ENCODE peak calls at places on chromosomes 5 and 9, in eight cellular contexts. One of them, this sample, is unnamed.

GRCh38 chr5:151596839-151597539 is 5.9 kb upstream of the FAT2 start:
- DNase-seq in colonic mucosa: no peak
- DNase-seq in PC-3: no peak
- DNase-seq in SK-N-SH: no peak
- DNase-seq in epithelial cell of esophagus: no peak
- DNase-seq in suprapubic skin: no peak
- DNase-seq in NT2/D1: no peak
- DNase-seq in Caco-2: peak
- DNase-seq in this sample: peak

GRCh38 chr5:179819296-179820126 is 1.2 kb upstream of the SQSTM1 start:
- DNase-seq in colonic mucosa: peak
- DNase-seq in PC-3: peak
- DNase-seq in SK-N-SH: peak
- DNase-seq in epithelial cell of esophagus: peak
- DNase-seq in suprapubic skin: no peak
- DNase-seq in NT2/D1: no peak
- DNase-seq in Caco-2: peak
- DNase-seq in this sample: peak

GRCh38 chr5:146447734-146448380 is 724 bp downstream of the TCERG1 start:
- DNase-seq in colonic mucosa: peak
- DNase-seq in PC-3: peak
- DNase-seq in SK-N-SH: no peak
- DNase-seq in epithelial cell of esophagus: peak
- DNase-seq in suprapubic skin: no peak
- DNase-seq in NT2/D1: no peak
- DNase-seq in Caco-2: peak
- DNase-seq in this sample: peak

GRCh38 chr5:118336468-118336867 is 651.9 kb downstream of the DTWD2 start:
- DNase-seq in colonic mucosa: no peak
- DNase-seq in PC-3: no peak
- DNase-seq in SK-N-SH: no peak
- DNase-seq in epithelial cell of esophagus: no peak
- DNase-seq in suprapubic skin: no peak
- DNase-seq in NT2/D1: no peak
- DNase-seq in Caco-2: no peak
- DNase-seq in this sample: no peak

GRCh38 chr9:120926397-120926928 is at the start of gene TRAF1:
- DNase-seq in colonic mucosa: no peak
- DNase-seq in PC-3: no peak
- DNase-seq in SK-N-SH: no peak
- DNase-seq in epithelial cell of esophagus: no peak
- DNase-seq in suprapubic skin: no peak
- DNase-seq in NT2/D1: no peak
- DNase-seq in Caco-2: no peak
- DNase-seq in this sample: no peak

GRCh38 chr9:136310273-136311030 is 6.6 kb upstream of the CCDC187 start:
- DNase-seq in colonic mucosa: no peak
- DNase-seq in PC-3: no peak
- DNase-seq in SK-N-SH: no peak
- DNase-seq in epithelial cell of esophagus: no peak
- DNase-seq in suprapubic skin: no peak
- DNase-seq in NT2/D1: no peak
- DNase-seq in Caco-2: no peak
- DNase-seq in this sample: no peak

GRCh38 chr9:125969868-125970267 is 222.7 kb downstream of the PBX3 start:
- DNase-seq in colonic mucosa: no peak
- DNase-seq in PC-3: no peak
- DNase-seq in SK-N-SH: no peak
- DNase-seq in epithelial cell of esophagus: no peak
- DNase-seq in suprapubic skin: no peak
- DNase-seq in NT2/D1: no peak
- DNase-seq in Caco-2: no peak
- DNase-seq in this sample: no peak

GRCh38 chr9:105405514-105406131 is 42.2 kb upstream of the FSD1L start:
- DNase-seq in colonic mucosa: no peak
- DNase-seq in PC-3: no peak
- DNase-seq in SK-N-SH: no peak
- DNase-seq in epithelial cell of esophagus: no peak
- DNase-seq in suprapubic skin: no peak
- DNase-seq in NT2/D1: no peak
- DNase-seq in Caco-2: no peak
- DNase-seq in this sample: no peak

GRCh38 chr5:137071941-137072340 is 427.2 kb downstream of the SPOCK1 start:
- DNase-seq in colonic mucosa: no peak
- DNase-seq in PC-3: peak
- DNase-seq in SK-N-SH: no peak
- DNase-seq in epithelial cell of esophagus: no peak
- DNase-seq in suprapubic skin: no peak
- DNase-seq in NT2/D1: no peak
- DNase-seq in Caco-2: no peak
- DNase-seq in this sample: no peak

GRCh38 chr9:20984471-20984870 is 47.0 kb downstream of the HACD4 start:
- DNase-seq in colonic mucosa: no peak
- DNase-seq in PC-3: no peak
- DNase-seq in SK-N-SH: no peak
- DNase-seq in epithelial cell of esophagus: no peak
- DNase-seq in suprapubic skin: no peak
- DNase-seq in NT2/D1: no peak
- DNase-seq in Caco-2: no peak
- DNase-seq in this sample: no peak

GRCh38 chr5:134450374-134450773 is 38.7 kb upstream of the CDKN2AIPNL start:
- DNase-seq in colonic mucosa: no peak
- DNase-seq in PC-3: no peak
- DNase-seq in SK-N-SH: no peak
- DNase-seq in epithelial cell of esophagus: no peak
- DNase-seq in suprapubic skin: no peak
- DNase-seq in NT2/D1: no peak
- DNase-seq in Caco-2: no peak
- DNase-seq in this sample: no peak

GRCh38 chr5:96509721-96510383 is 76.8 kb upstream of the PCSK1 start:
- DNase-seq in colonic mucosa: no peak
- DNase-seq in PC-3: peak
- DNase-seq in SK-N-SH: no peak
- DNase-seq in epithelial cell of esophagus: peak
- DNase-seq in suprapubic skin: no peak
- DNase-seq in NT2/D1: no peak
- DNase-seq in Caco-2: no peak
- DNase-seq in this sample: no peak

GRCh38 chr9:127129073-127129717 is 6.8 kb upstream of the ANGPTL2 start:
- DNase-seq in colonic mucosa: no peak
- DNase-seq in PC-3: no peak
- DNase-seq in SK-N-SH: no peak
- DNase-seq in epithelial cell of esophagus: peak
- DNase-seq in suprapubic skin: no peak
- DNase-seq in NT2/D1: no peak
- DNase-seq in Caco-2: peak
- DNase-seq in this sample: no peak

GRCh38 chr5:143074414-143074996 is 304.3 kb downstream of the ARHGAP26 start:
- DNase-seq in colonic mucosa: no peak
- DNase-seq in PC-3: no peak
- DNase-seq in SK-N-SH: no peak
- DNase-seq in epithelial cell of esophagus: peak
- DNase-seq in suprapubic skin: no peak
- DNase-seq in NT2/D1: no peak
- DNase-seq in Caco-2: no peak
- DNase-seq in this sample: no peak

GRCh38 chr9:14396171-14396570 is 82.2 kb upstream of the NFIB start:
- DNase-seq in colonic mucosa: no peak
- DNase-seq in PC-3: no peak
- DNase-seq in SK-N-SH: no peak
- DNase-seq in epithelial cell of esophagus: no peak
- DNase-seq in suprapubic skin: no peak
- DNase-seq in NT2/D1: no peak
- DNase-seq in Caco-2: no peak
- DNase-seq in this sample: no peak

GRCh38 chr9:99977042-99977792 is 70.8 kb downstream of the STX17 start:
- DNase-seq in colonic mucosa: no peak
- DNase-seq in PC-3: no peak
- DNase-seq in SK-N-SH: no peak
- DNase-seq in epithelial cell of esophagus: peak
- DNase-seq in suprapubic skin: no peak
- DNase-seq in NT2/D1: no peak
- DNase-seq in Caco-2: no peak
- DNase-seq in this sample: no peak

GRCh38 chr5:234450-234849 is 16.3 kb downstream of the SDHA start:
- DNase-seq in colonic mucosa: no peak
- DNase-seq in PC-3: peak
- DNase-seq in SK-N-SH: no peak
- DNase-seq in epithelial cell of esophagus: no peak
- DNase-seq in suprapubic skin: no peak
- DNase-seq in NT2/D1: no peak
- DNase-seq in Caco-2: no peak
- DNase-seq in this sample: no peak

DNA sequence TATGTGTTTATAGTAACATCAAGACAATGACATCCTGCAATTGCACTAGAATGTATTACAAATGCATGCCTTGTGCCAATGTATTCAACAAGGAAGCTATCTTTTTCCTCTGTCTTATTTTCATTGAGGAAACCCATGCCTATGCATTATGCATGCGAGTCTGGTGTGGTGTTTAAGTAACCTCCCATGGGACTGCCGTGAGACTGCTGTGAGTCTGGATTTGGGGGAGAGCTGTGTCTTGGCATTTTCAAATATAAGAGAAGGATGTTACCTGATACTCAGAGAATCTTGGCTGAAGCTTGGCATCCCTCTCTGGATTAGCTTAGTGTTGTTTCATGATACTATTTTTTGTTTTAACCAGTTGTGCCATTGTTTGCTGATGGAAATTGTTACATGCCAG is 98.3 kb downstream of the F2RL2 start:
- DNase-seq in colonic mucosa: no peak
- DNase-seq in PC-3: no peak
- DNase-seq in SK-N-SH: no peak
- DNase-seq in epithelial cell of esophagus: no peak
- DNase-seq in suprapubic skin: no peak
- DNase-seq in NT2/D1: no peak
- DNase-seq in Caco-2: no peak
- DNase-seq in this sample: no peak
- H3K4me3 ChIP-seq in colonic mucosa: no peak
- H3K4me3 ChIP-seq in PC-3: no peak
- H3K4me3 ChIP-seq in SK-N-SH: no peak
- H3K4me3 ChIP-seq in epithelial cell of esophagus: no peak
- H3K4me3 ChIP-seq in suprapubic skin: no peak
- H3K4me3 ChIP-seq in NT2/D1: no peak
- H3K4me3 ChIP-seq in Caco-2: no peak
- H3K4me3 ChIP-seq in this sample: no peak

DNA sequence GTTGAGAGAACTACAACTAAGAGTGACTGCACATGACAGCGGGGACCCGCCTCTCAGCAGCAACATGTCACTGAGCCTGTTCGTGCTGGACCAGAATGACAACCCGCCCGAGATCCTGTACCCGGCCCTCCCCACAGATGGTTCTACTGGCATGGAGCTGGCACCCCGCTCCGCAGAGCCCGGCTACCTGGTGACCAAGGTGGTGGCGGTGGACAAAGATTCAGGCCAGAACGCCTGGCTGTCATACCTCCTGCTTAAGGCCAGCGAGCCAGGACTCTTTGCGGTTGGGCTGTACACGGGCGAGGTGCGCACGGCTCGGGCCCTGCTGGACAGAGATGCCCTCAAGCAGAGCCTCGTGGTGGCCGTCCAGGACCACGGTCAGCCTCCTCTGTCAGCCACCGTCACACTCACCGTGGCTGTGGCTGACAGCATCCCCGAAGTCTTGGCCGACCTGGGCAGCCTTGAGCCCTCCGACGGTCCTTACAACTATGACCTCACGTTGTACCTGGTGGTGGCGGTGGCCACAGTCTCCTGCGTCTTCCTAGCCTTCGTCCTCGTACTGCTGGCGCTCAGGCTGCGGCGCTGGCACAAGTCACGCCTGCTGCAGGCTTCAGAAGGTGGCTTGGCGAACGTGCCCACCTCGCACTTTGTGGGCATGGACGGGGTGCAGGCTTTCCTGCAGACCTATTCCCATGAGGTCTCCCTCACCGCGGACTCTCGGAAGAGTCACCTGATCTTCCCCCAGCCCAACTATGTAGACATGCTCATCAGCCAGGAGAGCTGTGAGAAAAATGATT is 2.1 kb downstream of the PCDHGA7 start:
- DNase-seq in colonic mucosa: no peak
- DNase-seq in PC-3: no peak
- DNase-seq in SK-N-SH: no peak
- DNase-seq in epithelial cell of esophagus: no peak
- DNase-seq in suprapubic skin: no peak
- DNase-seq in NT2/D1: no peak
- DNase-seq in Caco-2: no peak
- DNase-seq in this sample: no peak
- H3K4me3 ChIP-seq in colonic mucosa: no peak
- H3K4me3 ChIP-seq in PC-3: no peak
- H3K4me3 ChIP-seq in SK-N-SH: peak
- H3K4me3 ChIP-seq in epithelial cell of esophagus: no peak
- H3K4me3 ChIP-seq in suprapubic skin: no peak
- H3K4me3 ChIP-seq in NT2/D1: no peak
- H3K4me3 ChIP-seq in Caco-2: no peak
- H3K4me3 ChIP-seq in this sample: no peak

GRCh38 chr9:94139672-94140417 is 55.6 kb downstream of the PTPDC1 start:
- DNase-seq in colonic mucosa: peak
- DNase-seq in PC-3: peak
- DNase-seq in SK-N-SH: no peak
- DNase-seq in epithelial cell of esophagus: peak
- DNase-seq in suprapubic skin: peak
- DNase-seq in NT2/D1: no peak
- DNase-seq in Caco-2: no peak
- DNase-seq in this sample: peak
- H3K4me3 ChIP-seq in colonic mucosa: no peak
- H3K4me3 ChIP-seq in PC-3: peak
- H3K4me3 ChIP-seq in SK-N-SH: no peak
- H3K4me3 ChIP-seq in epithelial cell of esophagus: no peak
- H3K4me3 ChIP-seq in suprapubic skin: peak
- H3K4me3 ChIP-seq in NT2/D1: no peak
- H3K4me3 ChIP-seq in Caco-2: no peak
- H3K4me3 ChIP-seq in this sample: no peak

GRCh38 chr5:6358434-6358820 is 19.9 kb downstream of the MED10 start:
- DNase-seq in colonic mucosa: no peak
- DNase-seq in PC-3: no peak
- DNase-seq in SK-N-SH: no peak
- DNase-seq in epithelial cell of esophagus: no peak
- DNase-seq in suprapubic skin: peak
- DNase-seq in NT2/D1: no peak
- DNase-seq in Caco-2: no peak
- DNase-seq in this sample: no peak

GRCh38 chr5:6355294-6355693 is 23.1 kb downstream of the MED10 start:
- DNase-seq in colonic mucosa: no peak
- DNase-seq in PC-3: no peak
- DNase-seq in SK-N-SH: no peak
- DNase-seq in epithelial cell of esophagus: no peak
- DNase-seq in suprapubic skin: peak
- DNase-seq in NT2/D1: no peak
- DNase-seq in Caco-2: no peak
- DNase-seq in this sample: no peak

GRCh38 chr5:6359534-6359933 is 18.8 kb downstream of the MED10 start:
- DNase-seq in colonic mucosa: no peak
- DNase-seq in PC-3: no peak
- DNase-seq in SK-N-SH: peak
- DNase-seq in epithelial cell of esophagus: no peak
- DNase-seq in suprapubic skin: peak
- DNase-seq in NT2/D1: no peak
- DNase-seq in Caco-2: no peak
- DNase-seq in this sample: no peak

GRCh38 chr5:6354848-6355247 is 23.5 kb downstream of the MED10 start:
- DNase-seq in colonic mucosa: no peak
- DNase-seq in PC-3: no peak
- DNase-seq in SK-N-SH: no peak
- DNase-seq in epithelial cell of esophagus: no peak
- DNase-seq in suprapubic skin: no peak
- DNase-seq in NT2/D1: no peak
- DNase-seq in Caco-2: no peak
- DNase-seq in this sample: no peak

GRCh38 chr5:6356578-6357164 is 21.7 kb downstream of the MED10 start:
- DNase-seq in colonic mucosa: no peak
- DNase-seq in PC-3: no peak
- DNase-seq in SK-N-SH: no peak
- DNase-seq in epithelial cell of esophagus: no peak
- DNase-seq in suprapubic skin: peak
- DNase-seq in NT2/D1: no peak
- DNase-seq in Caco-2: no peak
- DNase-seq in this sample: no peak
- H3K4me3 ChIP-seq in colonic mucosa: no peak
- H3K4me3 ChIP-seq in PC-3: no peak
- H3K4me3 ChIP-seq in SK-N-SH: no peak
- H3K4me3 ChIP-seq in epithelial cell of esophagus: no peak
- H3K4me3 ChIP-seq in suprapubic skin: no peak
- H3K4me3 ChIP-seq in NT2/D1: no peak
- H3K4me3 ChIP-seq in Caco-2: no peak
- H3K4me3 ChIP-seq in this sample: no peak

This sample was measured in PC-9.